ENCODE peak calls at places on chromosomes 2 and 18, in six cellular contexts. F is GM23248, T is GM12878, E is K562, M is IMR-90, V is OCI-LY7. L is an unnamed sample.

GRCh38 chr2:190333928-190334327 is 9.5 kb upstream of the INPP1 start:
- DNase-seq in E (no peak), V (no peak), F (no peak), T (no peak), M (no peak), L (no peak)

GRCh38 chr18:29418136-29418535 is 1241.2 kb upstream of the CDH2 start:
- DNase-seq in E (no peak), V (no peak), M (peak), F (peak), T (no peak), L (no peak)

GRCh38 chr2:61247204-61247812 is 85.3 kb downstream of the C2orf74 start:
- DNase-seq in T (no peak), V (no peak), E (no peak), F (peak), M (peak), L (no peak)

GRCh38 chr18:49668583-49669290 is 106.9 kb downstream of the LIPG start:
- DNase-seq in T (no peak), V (no peak), F (no peak), M (no peak), E (no peak), L (no peak)

GRCh38 chr2:168758970-168759820 is 43.2 kb upstream of the NOSTRIN start:
- DNase-seq in T (peak), F (peak), V (peak), E (no peak), M (peak), L (peak)

GRCh38 chr2:168323456-168324058 is 76.2 kb upstream of the STK39 start:
- DNase-seq in E (no peak), F (no peak), T (no peak), M (no peak), V (no peak), L (no peak)

GRCh38 chr2:146579154-146579930 is 1265.5 kb upstream of the ACVR2A start:
- DNase-seq in M (peak), F (peak), T (no peak), E (no peak), V (no peak), L (no peak)

GRCh38 chr18:53457068-53457467 is 767.4 kb downstream of the MBD2 start:
- DNase-seq in E (no peak), V (no peak), F (no peak), M (no peak), T (no peak), L (no peak)

GRCh38 chr2:12050381-12050780 is 303.9 kb downstream of the LPIN1 start:
- DNase-seq in M (peak), T (no peak), E (no peak), V (peak), F (peak), L (no peak)

GRCh38 chr2:220129427-220129826 is 502.0 kb downstream of the SLC4A3 start:
- DNase-seq in E (no peak), V (no peak), T (no peak), M (no peak), F (no peak), L (no peak)

GRCh38 chr2:260507-261161 is 3.2 kb downstream of the SH3YL1 start:
- DNase-seq in F (no peak), M (peak), E (no peak), T (no peak), V (no peak), L (no peak)

GRCh38 chr18:79366177-79367094 is 29.3 kb upstream of the NFATC1 start:
- DNase-seq in E (no peak), F (peak), T (no peak), M (peak), V (no peak), L (peak)

GRCh38 chr18:78777992-78778391 is 201.6 kb upstream of the SALL3 start:
- DNase-seq in V (no peak), M (no peak), F (no peak), T (no peak), E (no peak), L (no peak)

GRCh38 chr2:46075848-46076247 is 221.4 kb upstream of the EPAS1 start:
- DNase-seq in F (peak), M (no peak), V (no peak), E (no peak), T (no peak), L (no peak)

GRCh38 chr18:22467760-22468553 is 50.2 kb upstream of the CTAGE1 start:
- DNase-seq in V (no peak), F (peak), T (no peak), M (peak), E (no peak), L (no peak)

GRCh38 chr2:11744631-11745394 is 1.6 kb upstream of the LPIN1 start:
- DNase-seq in V (peak), F (peak), T (no peak), M (peak), E (peak), L (peak)

GRCh38 chr2:210190345-210190744 is 19.1 kb upstream of the KANSL1L start:
- DNase-seq in F (no peak), V (no peak), E (no peak), T (no peak), M (no peak), L (no peak)

GRCh38 chr2:210189452-210190143 is 18.4 kb upstream of the KANSL1L start:
- DNase-seq in F (no peak), E (no peak), V (no peak), M (no peak), T (no peak), L (no peak)

GRCh38 chr2:210188755-210189154 is 17.5 kb upstream of the KANSL1L start:
- DNase-seq in V (no peak), M (no peak), E (no peak), F (no peak), T (no peak), L (no peak)

GRCh38 chr2:210188190-210188589 is 17.0 kb upstream of the KANSL1L start:
- DNase-seq in E (no peak), V (no peak), M (no peak), T (no peak), F (no peak), L (no peak)
- H2AFZ ChIP-seq in E (no peak), V (no peak), M (no peak), T (no peak), F (no peak), L (no peak)

GRCh38 chr2:68768461-68768860 is 33.9 kb downstream of the ARHGAP25 start:
- DNase-seq in M (no peak), F (no peak), T (no peak), V (peak), E (no peak), L (no peak)
- H2AFZ ChIP-seq in M (no peak), F (no peak), T (no peak), V (peak), E (no peak), L (no peak)

GRCh38 chr2:48414196-48414595 is 115.8 kb upstream of the STON1 start:
- DNase-seq in F (no peak), M (no peak), V (no peak), E (no peak), T (no peak), L (no peak)

GRCh38 chr2:48414640-48414979 is 115.3 kb upstream of the STON1 start:
- DNase-seq in F (no peak), E (no peak), M (no peak), V (no peak), T (no peak), L (no peak)

GRCh38 chr2:48415765-48416515 is 114.0 kb upstream of the STON1 start:
- DNase-seq in M (no peak), T (no peak), F (peak), E (no peak), V (no peak), L (no peak)

GRCh38 chr2:48413676-48414075 is 116.3 kb upstream of the STON1 start:
- DNase-seq in F (no peak), V (no peak), E (no peak), M (no peak), T (no peak), L (no peak)

DNA sequence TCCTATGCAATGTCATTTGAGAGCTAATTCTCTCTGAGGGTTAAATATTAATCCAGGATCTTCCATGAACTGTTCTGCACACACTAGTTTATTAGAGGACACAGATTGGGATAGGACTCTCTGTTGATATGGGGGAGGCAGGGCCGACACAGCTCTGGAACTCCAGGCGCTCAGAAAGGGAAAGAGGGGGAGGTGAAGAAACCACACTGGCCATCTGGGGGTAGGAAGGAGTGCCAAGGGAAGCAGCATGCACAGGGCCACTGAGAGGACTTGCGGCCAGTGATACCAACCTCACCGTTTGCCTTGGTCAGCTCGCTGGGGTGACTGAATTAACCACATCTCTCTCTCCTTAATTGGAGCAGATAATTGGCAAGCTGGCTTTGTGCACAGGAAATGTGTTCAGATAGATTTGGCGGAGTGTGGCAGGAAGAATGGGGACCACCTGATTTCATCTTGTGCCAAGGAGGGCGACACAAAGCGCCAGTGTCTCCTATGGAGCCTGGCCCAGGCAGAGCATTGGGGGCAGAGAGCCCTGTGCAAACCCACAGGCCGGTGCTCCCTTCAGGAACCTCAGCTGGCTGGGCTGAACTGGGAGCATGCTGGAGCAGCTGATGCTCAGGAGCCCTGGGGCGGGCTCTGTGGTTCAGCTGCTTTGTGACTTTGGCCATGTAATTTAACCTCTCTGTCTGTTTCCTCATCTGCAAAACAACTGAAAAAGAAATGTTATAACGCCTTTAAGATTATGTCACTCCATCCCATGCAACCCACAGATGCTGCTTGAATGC is 114.8 kb upstream of the STON1 start:
- DNase-seq in F (peak), E (no peak), V (no peak), M (no peak), T (no peak), L (peak)
- H2AFZ ChIP-seq in F (peak), E (no peak), V (no peak), M (no peak), T (peak), L (no peak)

GRCh38 chr2:110157153-110157793 is 41.7 kb upstream of the MALL start:
- DNase-seq in V (peak), T (peak), M (peak), E (peak), F (peak), L (peak)
- H2AFZ ChIP-seq in V (no peak), T (no peak), M (peak), E (no peak), F (peak), L (peak)

GRCh38 chr18:12741351-12741750 is 38.5 kb downstream of the PSMG2 start:
- DNase-seq in F (peak), M (peak), V (no peak), T (no peak), E (no peak), L (peak)
- H2AFZ ChIP-seq in F (peak), M (peak), V (no peak), T (no peak), E (peak), L (peak)

L was measured in SK-N-SH.